ENCODE peak calls at places on chromosomes 16 and 17, in four cellular contexts. S is ovary, D is SK-N-SH, L is heart right ventricle. Q is an unnamed sample.

GRCh38 chr17:1455291-1455747 is 713 bp downstream of the CRK start:
- DNase-seq in S (peak), D (peak), L (peak), Q (peak)

GRCh38 chr17:48625502-48626201 is 506 bp downstream of the HOXB9 start:
- DNase-seq in S (no peak), D (no peak), L (no peak), Q (no peak)

GRCh38 chr17:43900858-43901754 is 6.2 kb downstream of the MPP2 start:
- DNase-seq in S (no peak), D (peak), L (no peak), Q (no peak)

GRCh38 chr17:74262601-74263000 is 11.4 kb upstream of the DNAI2 start:
- DNase-seq in S (no peak), D (no peak), L (no peak), Q (no peak)

GRCh38 chr17:79915850-79916430 is 76.7 kb upstream of the CBX4 start:
- DNase-seq in S (no peak), D (no peak), L (peak), Q (no peak)

GRCh38 chr17:35046740-35047283 is 16.7 kb downstream of the RFFL start:
- DNase-seq in S (no peak), D (peak), L (no peak), Q (no peak)

GRCh38 chr16:29815032-29815721 is 775 bp upstream of the PAGR1 start:
- DNase-seq in S (peak), D (no peak), L (peak), Q (no peak)

GRCh38 chr16:27177031-27177774 is 26.1 kb upstream of the KDM8 start:
- DNase-seq in S (no peak), D (no peak), L (no peak), Q (peak)

GRCh38 chr16:48076455-48077012 is 79.3 kb downstream of the ABCC12 start:
- DNase-seq in S (no peak), D (no peak), L (no peak), Q (no peak)

GRCh38 chr17:55304171-55304859 is 39.6 kb downstream of the HLF start:
- DNase-seq in S (no peak), D (no peak), L (no peak), Q (no peak)

GRCh38 chr17:2049333-2050245 is 5.3 kb upstream of the HIC1 start:
- DNase-seq in S (peak), D (peak), L (peak), Q (no peak)

GRCh38 chr16:86319871-86320270 is 190.5 kb upstream of the FOXF1 start:
- DNase-seq in S (no peak), D (no peak), L (no peak), Q (no peak)

GRCh38 chr17:33183487-33184026 is 109.5 kb downstream of the ASIC2 start:
- DNase-seq in S (no peak), D (no peak), L (no peak), Q (peak)

GRCh38 chr16:3007957-3008748 is 4.6 kb upstream of the CLDN9 start:
- DNase-seq in S (no peak), D (no peak), L (no peak), Q (no peak)

GRCh38 chr16:66996324-66996982 is 8.1 kb downstream of the CES4A start:
- DNase-seq in S (no peak), D (no peak), L (peak), Q (peak)

GRCh38 chr16:84854759-84855158 is 35.0 kb downstream of the CRISPLD2 start:
- DNase-seq in S (no peak), D (no peak), L (no peak), Q (no peak)

GRCh38 chr16:85484337-85485295 is 128.5 kb upstream of the GSE1 start:
- DNase-seq in S (no peak), D (no peak), L (no peak), Q (no peak)

GRCh38 chr16:68645494-68646388 is 631 bp downstream of the CDH3 start:
- DNase-seq in S (peak), D (peak), L (no peak), Q (no peak)

GRCh38 chr17:19310151-19310550 is 52.4 kb downstream of the B9D1 start:
- DNase-seq in S (no peak), D (no peak), L (no peak), Q (no peak)

GRCh38 chr17:80663783-80664206 is 119.2 kb downstream of the RPTOR start:
- DNase-seq in S (peak), D (no peak), L (no peak), Q (no peak)

GRCh38 chr17:45227101-45227591 is 5.5 kb downstream of the FMNL1 start:
- DNase-seq in S (no peak), D (no peak), L (no peak), Q (no peak)

GRCh38 chr16:24696699-24697098 is 32.8 kb upstream of the TNRC6A start:
- DNase-seq in S (no peak), D (no peak), L (no peak), Q (no peak)

GRCh38 chr17:63116967-63117366 is 150.9 kb downstream of the TANC2 start:
- DNase-seq in S (no peak), D (peak), L (no peak), Q (no peak)

GRCh38 chr16:70803354-70803753 is 2.4 kb upstream of the VAC14 start:
- DNase-seq in S (no peak), D (no peak), L (no peak), Q (no peak)

GRCh38 chr16:82583415-82583814 is 43.4 kb upstream of the CDH13 start:
- DNase-seq in S (no peak), D (no peak), L (no peak), Q (no peak)

GRCh38 chr17:46796524-46796923 is 22.0 kb downstream of the WNT3 start:
- DNase-seq in S (no peak), D (no peak), L (no peak), Q (no peak)

GRCh38 chr16:66516172-66516807 is 33.6 kb downstream of the TK2 start:
- DNase-seq in S (no peak), D (no peak), L (no peak), Q (no peak)

GRCh38 chr17:59815965-59816364 is 76.8 kb downstream of the TUBD1 start:
- DNase-seq in S (no peak), D (no peak), L (no peak), Q (no peak)

GRCh38 chr16:84643180-84643583 is 5.1 kb upstream of the KLHL36 start:
- DNase-seq in S (peak), D (no peak), L (peak), Q (peak)

GRCh38 chr17:79295307-79295706 is 220.7 kb downstream of the ENGASE start:
- DNase-seq in S (no peak), D (no peak), L (no peak), Q (no peak)

GRCh38 chr17:66416207-66416940 is 114.0 kb downstream of the PRKCA start:
- DNase-seq in S (no peak), D (no peak), L (no peak), Q (no peak)

GRCh38 chr17:68684860-68685493 is 83.8 kb upstream of the FAM20A start:
- DNase-seq in S (no peak), D (no peak), L (no peak), Q (peak)

GRCh38 chr17:68955181-68955841 is at the start of gene ABCA8:
- DNase-seq in S (peak), D (no peak), L (peak), Q (no peak)

GRCh38 chr16:72424776-72425175 is 252.8 kb upstream of the PMFBP1 start:
- DNase-seq in S (no peak), D (no peak), L (no peak), Q (no peak)

GRCh38 chr17:59124665-59125064 is 18.0 kb upstream of the TRIM37 start:
- DNase-seq in S (no peak), D (no peak), L (no peak), Q (no peak)

GRCh38 chr16:14309001-14309886 is 238.1 kb downstream of the MRTFB start:
- DNase-seq in S (no peak), D (no peak), L (no peak), Q (no peak)

GRCh38 chr16:14309906-14310305 is 238.8 kb downstream of the MRTFB start:
- DNase-seq in S (no peak), D (no peak), L (no peak), Q (no peak)

GRCh38 chr16:14307623-14308356 is 236.7 kb downstream of the MRTFB start:
- DNase-seq in S (no peak), D (peak), L (peak), Q (no peak)

GRCh38 chr16:14308357-14308723 is 237.2 kb downstream of the MRTFB start:
- DNase-seq in S (no peak), D (no peak), L (no peak), Q (no peak)

GRCh38 chr16:14310519-14310991 is 239.4 kb downstream of the MRTFB start:
- DNase-seq in S (no peak), D (peak), L (no peak), Q (no peak)
- TF ChIP-seq CTCF in S (no peak), D (no peak), L (no peak), Q (peak)

DNA sequence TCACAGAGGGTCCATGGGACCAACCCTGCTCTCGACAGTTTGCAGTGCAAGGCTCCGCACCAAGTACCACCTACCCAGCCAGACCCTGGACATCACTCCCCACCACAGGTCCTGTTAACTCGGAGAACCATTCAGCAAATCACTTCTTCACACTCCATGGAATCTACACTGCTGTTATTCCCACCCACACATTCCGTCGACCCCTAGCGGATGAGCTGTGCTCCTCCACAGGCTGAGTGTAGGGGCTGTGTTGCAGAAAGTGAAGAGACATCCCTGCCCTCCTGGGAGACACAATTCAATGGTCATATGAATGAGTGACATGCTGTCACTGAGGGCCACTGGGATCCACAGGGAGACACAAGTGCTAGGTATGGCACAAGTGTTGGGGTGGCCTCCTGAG is 27.5 kb downstream of the MPG start:
- DNase-seq in S (no peak), D (no peak), L (no peak), Q (no peak)
- TF ChIP-seq CTCF in S (no peak), D (no peak), L (no peak), Q (no peak)

GRCh38 chr16:50058091-50058771 is 7.5 kb upstream of the HEATR3 start:
- DNase-seq in S (no peak), D (no peak), L (no peak), Q (no peak)
- TF ChIP-seq CTCF in S (no peak), D (no peak), L (no peak), Q (no peak)

DNA sequence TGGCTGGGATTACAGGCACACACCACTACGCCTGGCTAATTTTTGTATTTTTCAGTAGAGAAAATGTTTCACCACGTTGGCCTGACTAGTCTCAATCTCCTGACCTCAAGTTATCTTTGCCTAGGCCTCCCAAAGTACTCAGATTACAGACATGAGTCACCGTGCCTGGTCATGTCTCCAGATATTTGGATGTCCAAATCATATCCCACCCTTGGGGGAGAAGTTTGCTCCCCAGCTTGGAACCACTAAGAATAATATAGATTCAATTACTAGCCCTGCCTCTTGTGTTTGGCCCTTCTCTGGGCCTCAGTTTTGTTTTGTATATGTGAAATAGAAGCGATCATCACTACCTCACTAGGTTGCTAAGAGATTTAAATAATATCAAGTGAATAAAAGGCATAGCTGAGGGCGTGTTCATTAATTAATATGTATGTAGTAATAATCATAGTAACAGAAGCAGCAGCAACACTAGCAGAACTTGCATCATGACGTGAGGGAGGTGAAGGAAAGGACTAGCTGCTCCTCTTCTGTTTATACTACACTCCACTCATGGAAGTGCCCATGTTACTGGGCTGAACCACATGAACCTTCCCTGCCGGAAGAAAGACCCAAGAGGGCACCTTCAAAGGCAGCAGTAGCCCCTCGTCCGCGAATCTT is 253.6 kb upstream of the XYLT1 start:
- DNase-seq in S (no peak), D (no peak), L (no peak), Q (peak)
- TF ChIP-seq CTCF in S (no peak), D (no peak), L (no peak), Q (no peak)

Q was measured in AG09319.